ENCODE peak calls at places on chromosomes 5 and 9, in seven cellular contexts. One of them, this sample, is unnamed. For H3K36me3, the result is how much of the 10 kb centered on the place peaks cover.

GRCh38 chr9:134936021-134936761 is 18.5 kb upstream of the FCN1 start:
- DNase-seq in osteoblast: peak
- DNase-seq in neural progenitor cell: no peak
- DNase-seq in CD4-positive, CD25-positive, alpha-beta regulatory T cell: no peak
- DNase-seq in mucosa of descending colon: no peak
- DNase-seq in Panc1: no peak
- DNase-seq in IMR-90: no peak
- DNase-seq in this sample: no peak

GRCh38 chr9:137194388-137194787 is 5.9 kb downstream of the SSNA1 start:
- DNase-seq in osteoblast: no peak
- DNase-seq in neural progenitor cell: peak
- DNase-seq in CD4-positive, CD25-positive, alpha-beta regulatory T cell: no peak
- DNase-seq in mucosa of descending colon: peak
- DNase-seq in Panc1: no peak
- DNase-seq in IMR-90: no peak
- DNase-seq in this sample: no peak

GRCh38 chr9:83023151-83023550 is 39.8 kb downstream of the RASEF start:
- DNase-seq in osteoblast: no peak
- DNase-seq in neural progenitor cell: no peak
- DNase-seq in CD4-positive, CD25-positive, alpha-beta regulatory T cell: no peak
- DNase-seq in mucosa of descending colon: no peak
- DNase-seq in Panc1: no peak
- DNase-seq in IMR-90: no peak
- DNase-seq in this sample: no peak

GRCh38 chr5:102600964-102601363 is 102.2 kb upstream of the SLCO6A1 start:
- DNase-seq in osteoblast: no peak
- DNase-seq in neural progenitor cell: no peak
- DNase-seq in CD4-positive, CD25-positive, alpha-beta regulatory T cell: no peak
- DNase-seq in mucosa of descending colon: no peak
- DNase-seq in Panc1: no peak
- DNase-seq in IMR-90: peak
- DNase-seq in this sample: peak

GRCh38 chr9:98357921-98358535 is 102.6 kb upstream of the TBC1D2 start:
- DNase-seq in osteoblast: peak
- DNase-seq in neural progenitor cell: no peak
- DNase-seq in CD4-positive, CD25-positive, alpha-beta regulatory T cell: no peak
- DNase-seq in mucosa of descending colon: no peak
- DNase-seq in Panc1: no peak
- DNase-seq in IMR-90: peak
- DNase-seq in this sample: no peak

GRCh38 chr5:34026089-34026761 is 16.8 kb downstream of the C1QTNF3 start:
- DNase-seq in osteoblast: peak
- DNase-seq in neural progenitor cell: no peak
- DNase-seq in CD4-positive, CD25-positive, alpha-beta regulatory T cell: no peak
- DNase-seq in mucosa of descending colon: no peak
- DNase-seq in Panc1: no peak
- DNase-seq in IMR-90: no peak
- DNase-seq in this sample: no peak

GRCh38 chr5:120901199-120901598 is 437.1 kb downstream of the PRR16 start:
- DNase-seq in osteoblast: no peak
- DNase-seq in neural progenitor cell: no peak
- DNase-seq in CD4-positive, CD25-positive, alpha-beta regulatory T cell: no peak
- DNase-seq in mucosa of descending colon: no peak
- DNase-seq in Panc1: no peak
- DNase-seq in IMR-90: no peak
- DNase-seq in this sample: no peak

GRCh38 chr9:133493845-133494540 is 15.1 kb upstream of the SLC2A6 start:
- DNase-seq in osteoblast: peak
- DNase-seq in neural progenitor cell: no peak
- DNase-seq in CD4-positive, CD25-positive, alpha-beta regulatory T cell: no peak
- DNase-seq in mucosa of descending colon: no peak
- DNase-seq in Panc1: no peak
- DNase-seq in IMR-90: no peak
- DNase-seq in this sample: no peak

GRCh38 chr5:178989311-178989710 is 5.8 kb downstream of the GRM6 start:
- DNase-seq in osteoblast: peak
- DNase-seq in neural progenitor cell: no peak
- DNase-seq in CD4-positive, CD25-positive, alpha-beta regulatory T cell: no peak
- DNase-seq in mucosa of descending colon: no peak
- DNase-seq in Panc1: no peak
- DNase-seq in IMR-90: no peak
- DNase-seq in this sample: no peak

GRCh38 chr9:84669293-84670105 is at the start of gene NTRK2:
- DNase-seq in osteoblast: peak
- DNase-seq in neural progenitor cell: peak
- DNase-seq in CD4-positive, CD25-positive, alpha-beta regulatory T cell: peak
- DNase-seq in mucosa of descending colon: peak
- DNase-seq in Panc1: no peak
- DNase-seq in IMR-90: peak
- DNase-seq in this sample: no peak

GRCh38 chr9:135376511-135377173 is 102.9 kb upstream of the PPP1R26 start:
- DNase-seq in osteoblast: no peak
- DNase-seq in neural progenitor cell: no peak
- DNase-seq in CD4-positive, CD25-positive, alpha-beta regulatory T cell: no peak
- DNase-seq in mucosa of descending colon: no peak
- DNase-seq in Panc1: no peak
- DNase-seq in IMR-90: no peak
- DNase-seq in this sample: no peak

GRCh38 chr5:130109152-130109551 is 204.9 kb downstream of the CHSY3 start:
- DNase-seq in osteoblast: no peak
- DNase-seq in neural progenitor cell: peak
- DNase-seq in CD4-positive, CD25-positive, alpha-beta regulatory T cell: peak
- DNase-seq in mucosa of descending colon: no peak
- DNase-seq in Panc1: no peak
- DNase-seq in IMR-90: peak
- DNase-seq in this sample: peak

GRCh38 chr5:78546597-78546996 is 102.0 kb downstream of the LHFPL2 start:
- DNase-seq in osteoblast: no peak
- DNase-seq in neural progenitor cell: no peak
- DNase-seq in CD4-positive, CD25-positive, alpha-beta regulatory T cell: no peak
- DNase-seq in mucosa of descending colon: no peak
- DNase-seq in Panc1: no peak
- DNase-seq in IMR-90: peak
- DNase-seq in this sample: no peak

GRCh38 chr9:137453643-137454081 is 5.5 kb downstream of the NSMF start:
- DNase-seq in osteoblast: peak
- DNase-seq in neural progenitor cell: peak
- DNase-seq in CD4-positive, CD25-positive, alpha-beta regulatory T cell: peak
- DNase-seq in mucosa of descending colon: peak
- DNase-seq in Panc1: no peak
- DNase-seq in IMR-90: peak
- DNase-seq in this sample: peak

GRCh38 chr9:124040186-124040920 is 28.8 kb downstream of the LHX2 start:
- DNase-seq in osteoblast: peak
- DNase-seq in neural progenitor cell: peak
- DNase-seq in CD4-positive, CD25-positive, alpha-beta regulatory T cell: no peak
- DNase-seq in mucosa of descending colon: no peak
- DNase-seq in Panc1: no peak
- DNase-seq in IMR-90: peak
- DNase-seq in this sample: no peak

GRCh38 chr9:942805-943580 is 33.5 kb upstream of the DMRT3 start:
- DNase-seq in osteoblast: no peak
- DNase-seq in neural progenitor cell: no peak
- DNase-seq in CD4-positive, CD25-positive, alpha-beta regulatory T cell: no peak
- DNase-seq in mucosa of descending colon: no peak
- DNase-seq in Panc1: no peak
- DNase-seq in IMR-90: no peak
- DNase-seq in this sample: no peak

GRCh38 chr9:131815971-131816873 is 76.3 kb upstream of the RAPGEF1 start:
- DNase-seq in osteoblast: peak
- DNase-seq in neural progenitor cell: no peak
- DNase-seq in CD4-positive, CD25-positive, alpha-beta regulatory T cell: no peak
- DNase-seq in mucosa of descending colon: no peak
- DNase-seq in Panc1: no peak
- DNase-seq in IMR-90: no peak
- DNase-seq in this sample: peak

GRCh38 chr5:88860501-88860900 is 22.5 kb downstream of the MEF2C start:
- DNase-seq in osteoblast: no peak
- DNase-seq in neural progenitor cell: no peak
- DNase-seq in CD4-positive, CD25-positive, alpha-beta regulatory T cell: no peak
- DNase-seq in mucosa of descending colon: no peak
- DNase-seq in Panc1: no peak
- DNase-seq in IMR-90: peak
- DNase-seq in this sample: no peak

GRCh38 chr5:11683666-11684065 is 220.6 kb downstream of the CTNND2 start:
- DNase-seq in osteoblast: no peak
- DNase-seq in neural progenitor cell: no peak
- DNase-seq in CD4-positive, CD25-positive, alpha-beta regulatory T cell: no peak
- DNase-seq in mucosa of descending colon: no peak
- DNase-seq in Panc1: no peak
- DNase-seq in IMR-90: no peak
- DNase-seq in this sample: no peak

GRCh38 chr5:60161340-60161934 is 267.9 kb upstream of the PDE4D start:
- DNase-seq in osteoblast: peak
- DNase-seq in neural progenitor cell: peak
- DNase-seq in CD4-positive, CD25-positive, alpha-beta regulatory T cell: peak
- DNase-seq in mucosa of descending colon: no peak
- DNase-seq in Panc1: peak
- DNase-seq in IMR-90: peak
- DNase-seq in this sample: no peak

GRCh38 chr9:134698587-134699342 is 57.2 kb downstream of the COL5A1 start:
- DNase-seq in osteoblast: peak
- DNase-seq in neural progenitor cell: peak
- DNase-seq in CD4-positive, CD25-positive, alpha-beta regulatory T cell: peak
- DNase-seq in mucosa of descending colon: peak
- DNase-seq in Panc1: peak
- DNase-seq in IMR-90: peak
- DNase-seq in this sample: peak

GRCh38 chr9:128627127-128627715 is 29.4 kb downstream of the DYNC2I2 start:
- DNase-seq in osteoblast: no peak
- DNase-seq in neural progenitor cell: no peak
- DNase-seq in CD4-positive, CD25-positive, alpha-beta regulatory T cell: no peak
- DNase-seq in mucosa of descending colon: no peak
- DNase-seq in Panc1: no peak
- DNase-seq in IMR-90: no peak
- DNase-seq in this sample: no peak

GRCh38 chr9:128629136-128629535 is 27.5 kb downstream of the DYNC2I2 start:
- DNase-seq in osteoblast: no peak
- DNase-seq in neural progenitor cell: no peak
- DNase-seq in CD4-positive, CD25-positive, alpha-beta regulatory T cell: no peak
- DNase-seq in mucosa of descending colon: no peak
- DNase-seq in Panc1: no peak
- DNase-seq in IMR-90: no peak
- DNase-seq in this sample: no peak

GRCh38 chr9:128626181-128626580 is 30.5 kb downstream of the DYNC2I2 start:
- DNase-seq in osteoblast: no peak
- DNase-seq in neural progenitor cell: no peak
- DNase-seq in CD4-positive, CD25-positive, alpha-beta regulatory T cell: no peak
- DNase-seq in mucosa of descending colon: no peak
- DNase-seq in Panc1: no peak
- DNase-seq in IMR-90: no peak
- DNase-seq in this sample: no peak

GRCh38 chr9:128628471-128629048 is 28.1 kb downstream of the DYNC2I2 start:
- DNase-seq in osteoblast: no peak
- DNase-seq in neural progenitor cell: peak
- DNase-seq in CD4-positive, CD25-positive, alpha-beta regulatory T cell: no peak
- DNase-seq in mucosa of descending colon: peak
- DNase-seq in Panc1: no peak
- DNase-seq in IMR-90: no peak
- DNase-seq in this sample: no peak

DNA sequence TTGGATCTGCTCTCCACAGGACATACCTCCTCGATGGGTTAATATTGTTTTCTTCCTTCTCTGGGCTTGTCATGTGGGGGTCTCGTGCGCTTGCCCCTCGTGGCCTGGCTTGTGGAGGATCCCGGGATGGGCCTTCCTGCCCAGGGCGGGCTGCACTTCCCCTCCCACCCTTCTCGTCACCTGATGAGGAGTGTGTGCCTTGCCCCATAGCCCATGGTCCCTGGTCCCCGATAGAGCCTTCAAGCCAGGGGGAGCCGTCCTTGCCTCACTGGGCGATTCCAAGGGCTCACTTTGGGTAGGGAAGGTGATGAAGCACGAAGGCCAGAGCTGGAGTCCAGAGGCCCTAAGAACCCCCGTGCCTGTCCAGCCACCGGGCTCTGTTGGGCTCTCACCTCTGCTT is 28.7 kb downstream of the DYNC2I2 start:
- DNase-seq in osteoblast: no peak
- DNase-seq in neural progenitor cell: no peak
- DNase-seq in CD4-positive, CD25-positive, alpha-beta regulatory T cell: no peak
- DNase-seq in mucosa of descending colon: no peak
- DNase-seq in Panc1: no peak
- DNase-seq in IMR-90: no peak
- DNase-seq in this sample: no peak
- H3K36me3 ChIP-seq in osteoblast: half or more
- H3K36me3 ChIP-seq in neural progenitor cell: under half
- H3K36me3 ChIP-seq in CD4-positive, CD25-positive, alpha-beta regulatory T cell: half or more
- H3K36me3 ChIP-seq in mucosa of descending colon: under half
- H3K36me3 ChIP-seq in Panc1: under half
- H3K36me3 ChIP-seq in IMR-90: half or more
- H3K36me3 ChIP-seq in this sample: half or more

GRCh38 chr9:93664549-93665120 is 88.3 kb downstream of the PHF2 start:
- DNase-seq in osteoblast: no peak
- DNase-seq in neural progenitor cell: no peak
- DNase-seq in CD4-positive, CD25-positive, alpha-beta regulatory T cell: no peak
- DNase-seq in mucosa of descending colon: peak
- DNase-seq in Panc1: no peak
- DNase-seq in IMR-90: no peak
- DNase-seq in this sample: no peak
- H3K36me3 ChIP-seq in osteoblast: under half
- H3K36me3 ChIP-seq in neural progenitor cell: under half
- H3K36me3 ChIP-seq in CD4-positive, CD25-positive, alpha-beta regulatory T cell: under half
- H3K36me3 ChIP-seq in mucosa of descending colon: under half
- H3K36me3 ChIP-seq in Panc1: under half
- H3K36me3 ChIP-seq in IMR-90: under half
- H3K36me3 ChIP-seq in this sample: under half

GRCh38 chr5:79619849-79620248 is 7.6 kb downstream of the TENT2 start:
- DNase-seq in osteoblast: no peak
- DNase-seq in neural progenitor cell: no peak
- DNase-seq in CD4-positive, CD25-positive, alpha-beta regulatory T cell: no peak
- DNase-seq in mucosa of descending colon: no peak
- DNase-seq in Panc1: no peak
- DNase-seq in IMR-90: no peak
- DNase-seq in this sample: no peak

GRCh38 chr5:79617539-79617938 is 5.3 kb downstream of the TENT2 start:
- DNase-seq in osteoblast: no peak
- DNase-seq in neural progenitor cell: no peak
- DNase-seq in CD4-positive, CD25-positive, alpha-beta regulatory T cell: no peak
- DNase-seq in mucosa of descending colon: no peak
- DNase-seq in Panc1: no peak
- DNase-seq in IMR-90: no peak
- DNase-seq in this sample: no peak

GRCh38 chr5:79621056-79621455 is 8.8 kb downstream of the TENT2 start:
- DNase-seq in osteoblast: peak
- DNase-seq in neural progenitor cell: no peak
- DNase-seq in CD4-positive, CD25-positive, alpha-beta regulatory T cell: no peak
- DNase-seq in mucosa of descending colon: no peak
- DNase-seq in Panc1: peak
- DNase-seq in IMR-90: peak
- DNase-seq in this sample: no peak
- H3K36me3 ChIP-seq in osteoblast: under half
- H3K36me3 ChIP-seq in neural progenitor cell: under half
- H3K36me3 ChIP-seq in CD4-positive, CD25-positive, alpha-beta regulatory T cell: half or more
- H3K36me3 ChIP-seq in mucosa of descending colon: under half
- H3K36me3 ChIP-seq in Panc1: under half
- H3K36me3 ChIP-seq in IMR-90: under half
- H3K36me3 ChIP-seq in this sample: half or more

GRCh38 chr9:6006968-6007769 is 8.3 kb downstream of the RANBP6 start:
- DNase-seq in osteoblast: peak
- DNase-seq in neural progenitor cell: peak
- DNase-seq in CD4-positive, CD25-positive, alpha-beta regulatory T cell: peak
- DNase-seq in mucosa of descending colon: peak
- DNase-seq in Panc1: no peak
- DNase-seq in IMR-90: peak
- DNase-seq in this sample: peak

GRCh38 chr9:6008169-6008979 is 7.0 kb downstream of the RANBP6 start:
- DNase-seq in osteoblast: peak
- DNase-seq in neural progenitor cell: peak
- DNase-seq in CD4-positive, CD25-positive, alpha-beta regulatory T cell: peak
- DNase-seq in mucosa of descending colon: peak
- DNase-seq in Panc1: peak
- DNase-seq in IMR-90: peak
- DNase-seq in this sample: peak

GRCh38 chr9:6007770-6008168 is 7.7 kb downstream of the RANBP6 start:
- DNase-seq in osteoblast: peak
- DNase-seq in neural progenitor cell: peak
- DNase-seq in CD4-positive, CD25-positive, alpha-beta regulatory T cell: peak
- DNase-seq in mucosa of descending colon: peak
- DNase-seq in Panc1: no peak
- DNase-seq in IMR-90: peak
- DNase-seq in this sample: peak
- H3K36me3 ChIP-seq in osteoblast: under half
- H3K36me3 ChIP-seq in neural progenitor cell: under half
- H3K36me3 ChIP-seq in CD4-positive, CD25-positive, alpha-beta regulatory T cell: under half
- H3K36me3 ChIP-seq in mucosa of descending colon: under half
- H3K36me3 ChIP-seq in Panc1: under half
- H3K36me3 ChIP-seq in IMR-90: under half
- H3K36me3 ChIP-seq in this sample: under half

This sample was measured in SJCRH30.